ENCODE peak calls at places on chromosomes 3 and 15, in eight cellular contexts. S is A549; Z is effector memory CD4-positive, alpha-beta T cell; O is Peyer's patch; N is MM.1S; Q is body of pancreas; E is breast epithelium; T is mucosa of descending colon. G is an unnamed sample. For H3K4me1, the result is how much of the 10 kb centered on the place peaks cover.

GRCh38 chr3:1971780-1972179 is 126.9 kb upstream of the CNTN4 start:
- DNase-seq in S (no peak), Z (no peak), O (no peak), N (no peak), Q (no peak), E (no peak), T (no peak), G (no peak)

GRCh38 chr3:111846717-111847116 is 12.3 kb upstream of the PHLDB2 start:
- DNase-seq in S (peak), Z (no peak), O (no peak), N (no peak), Q (no peak), E (no peak), T (no peak), G (no peak)

GRCh38 chr15:73141216-73141900 is 89.1 kb downstream of the NEO1 start:
- DNase-seq in S (no peak), Z (no peak), O (no peak), N (no peak), Q (no peak), E (no peak), T (no peak), G (no peak)

GRCh38 chr3:78258798-78259197 is 1218.9 kb downstream of the ROBO2 start:
- DNase-seq in S (no peak), Z (no peak), O (no peak), N (no peak), Q (no peak), E (no peak), T (no peak), G (no peak)

GRCh38 chr3:139718415-139718814 is 40.6 kb upstream of the NMNAT3 start:
- DNase-seq in S (peak), Z (no peak), O (no peak), N (no peak), Q (peak), E (peak), T (no peak), G (peak)

GRCh38 chr15:74511583-74511982 is 29.4 kb upstream of the ARID3B start:
- DNase-seq in S (no peak), Z (no peak), O (peak), N (no peak), Q (peak), E (no peak), T (no peak), G (no peak)

GRCh38 chr3:141237701-141238521 is 6.3 kb downstream of the PXYLP1 start:
- DNase-seq in S (no peak), Z (no peak), O (no peak), N (no peak), Q (peak), E (no peak), T (no peak), G (peak)

GRCh38 chr15:89356634-89357298 is 22.1 kb upstream of the POLG start:
- DNase-seq in S (peak), Z (no peak), O (no peak), N (peak), Q (peak), E (no peak), T (no peak), G (peak)

GRCh38 chr15:36415643-36416042 is 163.8 kb upstream of the CDIN1 start:
- DNase-seq in S (no peak), Z (no peak), O (no peak), N (no peak), Q (no peak), E (no peak), T (no peak), G (no peak)

GRCh38 chr15:66251790-66252355 is 1.7 kb downstream of the MEGF11 start:
- DNase-seq in S (no peak), Z (no peak), O (no peak), N (no peak), Q (no peak), E (no peak), T (no peak), G (peak)

GRCh38 chr3:187736418-187736871 is 8.8 kb downstream of the BCL6 start:
- DNase-seq in S (no peak), Z (no peak), O (no peak), N (no peak), Q (peak), E (no peak), T (no peak), G (no peak)

GRCh38 chr3:2771711-2772110 is 338.5 kb downstream of the IL5RA start:
- DNase-seq in S (no peak), Z (no peak), O (no peak), N (no peak), Q (no peak), E (no peak), T (no peak), G (no peak)

GRCh38 chr15:100340721-100341661 is 784 bp downstream of the ADAMTS17 start:
- DNase-seq in S (no peak), Z (no peak), O (peak), N (peak), Q (peak), E (no peak), T (no peak), G (no peak)

GRCh38 chr3:132083159-132083558 is 48.3 kb upstream of the CPNE4 start:
- DNase-seq in S (no peak), Z (no peak), O (no peak), N (no peak), Q (no peak), E (no peak), T (no peak), G (no peak)

GRCh38 chr15:97654677-97655076 is 305.8 kb upstream of the ARRDC4 start:
- DNase-seq in S (no peak), Z (no peak), O (no peak), N (no peak), Q (no peak), E (no peak), T (no peak), G (no peak)

GRCh38 chr15:88209111-88209510 is 47.4 kb downstream of the NTRK3 start:
- DNase-seq in S (no peak), Z (no peak), O (no peak), N (no peak), Q (no peak), E (no peak), T (no peak), G (no peak)

GRCh38 chr3:103052236-103052830 is 617.5 kb downstream of the ZPLD1 start:
- DNase-seq in S (no peak), Z (no peak), O (peak), N (no peak), Q (peak), E (no peak), T (no peak), G (no peak)

GRCh38 chr3:112424394-112424793 is 74.9 kb downstream of the BTLA start:
- DNase-seq in S (no peak), Z (no peak), O (no peak), N (peak), Q (no peak), E (no peak), T (no peak), G (no peak)

GRCh38 chr3:108183178-108183577 is 39.0 kb downstream of the IFT57 start:
- DNase-seq in S (no peak), Z (no peak), O (no peak), N (no peak), Q (no peak), E (no peak), T (no peak), G (no peak)

GRCh38 chr3:57852896-57853295 is 96.8 kb downstream of the SLMAP start:
- DNase-seq in S (peak), Z (no peak), O (no peak), N (no peak), Q (no peak), E (no peak), T (no peak), G (no peak)

GRCh38 chr15:38307251-38307650 is 54.6 kb downstream of the SPRED1 start:
- DNase-seq in S (no peak), Z (no peak), O (no peak), N (no peak), Q (no peak), E (no peak), T (no peak), G (no peak)

GRCh38 chr3:195909645-195910498 is 1.5 kb upstream of the TNK2 start:
- DNase-seq in S (peak), Z (peak), O (peak), N (peak), Q (peak), E (peak), T (peak), G (peak)

GRCh38 chr15:98420837-98421236 is 227.5 kb upstream of the IGF1R start:
- DNase-seq in S (no peak), Z (no peak), O (no peak), N (no peak), Q (no peak), E (no peak), T (no peak), G (no peak)

GRCh38 chr3:147458995-147459704 is 50.0 kb downstream of the ZIC1 start:
- DNase-seq in S (no peak), Z (no peak), O (no peak), N (no peak), Q (no peak), E (no peak), T (no peak), G (no peak)

GRCh38 chr3:8660271-8660731 is 15.7 kb upstream of the SSUH2 start:
- DNase-seq in S (no peak), Z (no peak), O (no peak), N (no peak), Q (no peak), E (no peak), T (no peak), G (no peak)

GRCh38 chr3:178690571-178690970 is 154.3 kb downstream of the KCNMB2 start:
- DNase-seq in S (no peak), Z (no peak), O (no peak), N (peak), Q (no peak), E (no peak), T (no peak), G (no peak)

GRCh38 chr3:151581046-151581445 is 120.2 kb upstream of the IGSF10 start:
- DNase-seq in S (no peak), Z (no peak), O (no peak), N (no peak), Q (no peak), E (no peak), T (no peak), G (no peak)

DNA sequence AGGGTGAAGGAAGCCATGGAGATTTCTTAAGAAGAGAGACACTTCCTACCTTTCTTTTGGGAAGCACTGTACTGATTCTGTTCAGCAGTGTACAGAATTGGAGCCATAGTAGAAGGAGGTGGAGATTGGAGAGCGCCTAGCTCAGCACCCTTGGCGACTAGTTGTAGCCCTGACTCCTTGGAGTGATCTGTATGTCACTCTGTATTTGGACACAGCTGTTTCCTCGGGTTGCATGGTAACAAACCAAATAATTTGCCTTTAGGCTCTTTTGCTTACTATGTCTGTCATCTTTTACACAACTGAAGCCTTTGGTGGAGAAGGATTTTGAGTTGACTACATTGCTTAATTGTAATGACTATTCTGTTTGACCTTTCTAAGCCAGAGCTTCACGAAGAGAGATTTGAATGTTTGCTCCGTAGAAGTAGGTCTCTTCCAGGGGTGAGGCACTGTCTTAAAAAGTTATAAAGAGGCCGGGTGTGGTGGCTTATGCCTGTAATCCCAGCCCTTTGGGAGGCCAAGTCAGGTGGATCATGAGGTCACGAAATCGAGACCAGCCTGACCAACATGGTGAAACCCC is 77.1 kb downstream of the AKAP13 start:
- DNase-seq in S (no peak), Z (no peak), O (no peak), N (no peak), Q (no peak), E (no peak), T (no peak), G (no peak)
- H3K4me1 ChIP-seq in S (half or more), Z (under half), O (under half), N (under half), Q (under half), E (under half), T (under half), G (under half)

GRCh38 chr15:63998489-63998888 is 47.8 kb downstream of the DAPK2 start:
- DNase-seq in S (no peak), Z (no peak), O (no peak), N (no peak), Q (peak), E (no peak), T (no peak), G (no peak)
- H3K4me1 ChIP-seq in S (under half), Z (under half), O (under half), N (under half), Q (under half), E (under half), T (under half), G (under half)

DNA sequence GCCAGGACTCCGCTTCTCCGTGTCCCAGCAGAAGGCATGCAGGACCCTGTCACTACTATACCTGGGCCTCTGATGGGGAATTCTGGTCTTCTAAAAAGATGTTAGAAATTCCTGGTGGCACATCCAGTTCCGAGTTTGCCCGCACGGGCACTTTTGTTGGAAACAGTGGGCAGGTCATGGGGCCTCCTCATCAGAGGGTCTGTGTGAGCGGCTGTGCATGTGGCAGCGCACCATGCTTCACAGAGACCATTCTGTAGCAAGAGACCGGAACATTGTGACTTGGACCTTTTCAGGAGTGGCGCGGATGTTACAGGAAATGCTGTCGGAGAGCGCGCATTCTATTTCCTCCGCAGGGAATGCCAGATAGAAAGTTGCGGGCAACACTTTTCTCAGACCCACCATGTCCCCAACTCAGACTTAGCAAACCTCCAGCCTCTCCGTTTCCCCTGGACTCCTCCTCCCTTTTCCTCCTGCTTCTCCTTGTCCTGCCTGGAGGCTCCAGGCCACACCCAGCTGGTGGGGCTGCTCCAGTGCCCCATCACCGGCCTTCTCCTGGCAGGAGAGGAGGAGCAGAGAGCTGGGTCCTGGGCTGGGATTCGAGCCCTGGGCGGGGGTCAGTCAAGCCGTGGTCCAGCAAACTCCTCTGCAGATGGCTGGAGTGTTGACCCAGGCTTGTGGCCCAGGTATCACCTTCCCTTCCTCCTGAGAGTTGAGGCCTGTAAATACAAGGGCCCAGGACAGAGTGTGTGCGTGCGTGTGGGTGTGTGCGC is 46.6 kb downstream of the KLF13 start:
- DNase-seq in S (no peak), Z (no peak), O (no peak), N (no peak), Q (no peak), E (no peak), T (no peak), G (no peak)
- H3K4me1 ChIP-seq in S (under half), Z (under half), O (half or more), N (under half), Q (under half), E (under half), T (under half), G (under half)

GRCh38 chr3:165343185-165343584 is 147.0 kb upstream of the SLITRK3 start:
- DNase-seq in S (no peak), Z (no peak), O (no peak), N (no peak), Q (no peak), E (no peak), T (no peak), G (no peak)
- H3K4me1 ChIP-seq in S (under half), Z (under half), O (under half), N (under half), Q (under half), E (under half), T (under half), G (under half)

GRCh38 chr3:42042747-42043115 is 48.4 kb upstream of the TRAK1 start:
- DNase-seq in S (no peak), Z (no peak), O (peak), N (no peak), Q (no peak), E (no peak), T (no peak), G (no peak)

GRCh38 chr3:42045719-42046243 is 45.4 kb upstream of the TRAK1 start:
- DNase-seq in S (no peak), Z (no peak), O (no peak), N (no peak), Q (no peak), E (no peak), T (no peak), G (no peak)

GRCh38 chr3:42037318-42037945 is 53.7 kb upstream of the TRAK1 start:
- DNase-seq in S (no peak), Z (no peak), O (peak), N (no peak), Q (no peak), E (no peak), T (no peak), G (no peak)

GRCh38 chr3:42043116-42043796 is 47.9 kb upstream of the TRAK1 start:
- DNase-seq in S (no peak), Z (no peak), O (peak), N (no peak), Q (peak), E (no peak), T (no peak), G (peak)
- H3K4me1 ChIP-seq in S (under half), Z (under half), O (under half), N (under half), Q (under half), E (under half), T (under half), G (under half)

DNA sequence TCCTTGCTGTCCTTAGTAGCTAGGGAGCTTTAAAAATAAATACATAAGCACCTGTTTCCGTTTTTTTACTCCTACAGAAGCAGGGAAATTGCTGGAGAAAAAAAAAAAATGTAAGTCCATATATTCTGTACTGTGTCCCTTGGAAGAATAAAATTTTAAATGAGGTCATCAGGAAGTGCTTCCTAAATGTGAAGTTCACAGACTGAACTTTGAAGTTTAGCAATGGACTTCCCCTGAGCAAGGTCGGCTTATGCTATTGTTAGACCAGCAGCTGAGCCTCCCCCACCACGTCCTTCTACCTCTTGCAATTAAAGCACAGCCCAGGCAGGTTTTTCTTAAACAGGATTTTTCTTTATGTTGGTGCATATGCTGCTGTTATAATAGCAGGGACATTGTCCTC is 26.3 kb downstream of the LIPC start:
- DNase-seq in S (no peak), Z (no peak), O (no peak), N (peak), Q (no peak), E (no peak), T (no peak), G (no peak)
- H3K4me1 ChIP-seq in S (under half), Z (under half), O (under half), N (under half), Q (under half), E (under half), T (under half), G (under half)

GRCh38 chr3:157130881-157131251 is 29.1 kb downstream of the CCNL1 start:
- DNase-seq in S (no peak), Z (no peak), O (no peak), N (no peak), Q (peak), E (no peak), T (no peak), G (no peak)
- H3K4me1 ChIP-seq in S (half or more), Z (under half), O (half or more), N (under half), Q (half or more), E (under half), T (half or more), G (under half)

DNA sequence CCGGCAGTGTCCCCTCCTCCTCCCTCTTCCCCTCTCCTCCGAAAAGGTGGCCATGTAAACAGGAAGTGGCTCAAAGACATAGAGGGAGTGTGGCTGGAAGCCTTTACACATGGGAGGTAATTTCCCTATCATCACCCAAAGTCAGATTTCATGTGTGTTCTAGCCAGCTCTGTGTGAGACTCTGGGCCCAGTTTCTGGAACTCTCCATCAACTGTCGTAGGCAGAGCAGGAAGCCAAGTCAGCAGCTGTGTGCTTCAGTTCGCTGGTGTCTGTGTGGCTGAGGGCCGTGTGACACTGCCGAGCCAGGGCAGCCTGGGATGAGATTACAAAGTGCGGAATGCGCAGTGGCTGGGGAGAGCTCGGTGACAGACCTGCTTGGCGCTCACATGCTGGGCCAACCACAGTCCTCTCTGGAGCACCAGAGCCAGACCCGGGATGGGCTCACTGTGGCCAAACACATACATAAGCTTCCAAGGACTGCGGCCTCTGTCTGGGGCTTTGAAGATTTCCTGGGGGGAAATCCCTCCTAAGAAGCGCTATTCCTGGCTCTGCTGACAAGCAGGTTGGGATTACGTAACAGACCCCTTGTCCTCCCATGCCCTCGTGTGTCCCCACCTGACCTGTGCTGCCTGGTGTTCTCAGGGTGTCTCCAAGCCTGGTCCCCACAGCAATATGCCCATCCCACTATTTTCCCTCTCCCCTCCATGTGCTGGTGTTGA is 50.7 kb downstream of the UMPS start:
- DNase-seq in S (no peak), Z (no peak), O (peak), N (no peak), Q (peak), E (no peak), T (peak), G (peak)
- H3K4me1 ChIP-seq in S (under half), Z (under half), O (under half), N (half or more), Q (under half), E (under half), T (under half), G (under half)

GRCh38 chr3:46695962-46696922 is 2.8 kb upstream of the ALS2CL start:
- DNase-seq in S (no peak), Z (no peak), O (no peak), N (no peak), Q (peak), E (no peak), T (no peak), G (no peak)
- H3K4me1 ChIP-seq in S (under half), Z (under half), O (half or more), N (under half), Q (half or more), E (under half), T (under half), G (under half)

G was measured in BE2C.